ENCODE peak calls at places on chromosomes 3 and 15, in six cellular contexts. J is thoracic aorta, V is heart right ventricle, H is GM23338, U is astrocyte of the cerebellum, Q is fibroblast of mammary gland. I is an unnamed sample.

GRCh38 chr3:54146383-54147239 is 24.3 kb downstream of the CACNA2D3 start:
- DNase-seq in V (peak; percentile 31), U (no peak), J (no peak), Q (no peak), H (peak; percentile 84), I (peak; percentile 13)

GRCh38 chr3:134761213-134761612 is 33.8 kb upstream of the EPHB1 start:
- DNase-seq in H (no peak), Q (no peak), J (no peak), V (no peak), U (no peak), I (no peak)

GRCh38 chr3:38574411-38575278 is 74.8 kb downstream of the SCN5A start:
- DNase-seq in V (no peak), H (no peak), U (no peak), Q (peak; percentile 14), J (no peak), I (no peak)

GRCh38 chr3:126473292-126474168 is 2.2 kb downstream of the ZXDC start:
- DNase-seq in V (no peak), U (no peak), J (no peak), Q (no peak), H (no peak), I (no peak)

GRCh38 chr15:59148160-59148810 is 43.3 kb downstream of the CCNB2 start:
- DNase-seq in H (peak; percentile 28), V (no peak), Q (no peak), U (no peak), J (no peak), I (peak; percentile 79)

GRCh38 chr3:12707425-12707824 is 43.5 kb upstream of the RAF1 start:
- DNase-seq in V (no peak), H (no peak), J (no peak), U (no peak), Q (peak; percentile 71), I (peak; percentile 45)

GRCh38 chr3:179069762-179070390 is 1.7 kb downstream of the ZMAT3 start:
- DNase-seq in J (no peak), V (no peak), Q (peak; percentile 61), H (no peak), U (no peak), I (peak; percentile 68)

GRCh38 chr15:72169921-72170611 is 27.5 kb downstream of the GRAMD2A start:
- DNase-seq in U (no peak), H (no peak), V (no peak), J (no peak), Q (no peak), I (no peak)

GRCh38 chr15:76674883-76675282 is 230.3 kb downstream of the SCAPER start:
- DNase-seq in J (no peak), H (no peak), U (peak; percentile 4), V (no peak), Q (peak; percentile 40), I (peak; percentile 27)

GRCh38 chr3:43190682-43191081 is 84.8 kb upstream of the POMGNT2 start:
- DNase-seq in J (no peak), U (no peak), V (no peak), H (no peak), Q (peak; percentile 63), I (peak; percentile 87)

GRCh38 chr15:22979069-22979698 is 984 bp downstream of the CYFIP1 start:
- DNase-seq in Q (peak; percentile 40), U (no peak), H (peak; percentile 67), J (no peak), V (peak; percentile 47), I (peak; percentile 51)

GRCh38 chr3:4722103-4722502 is 229.0 kb downstream of the ITPR1 start:
- DNase-seq in Q (peak; percentile 85), U (peak; percentile 60), H (peak; percentile 28), J (no peak), V (peak; percentile 37), I (peak; percentile 76)

GRCh38 chr3:111607242-111607641 is 12.1 kb upstream of the ZBED2 start:
- DNase-seq in U (no peak), Q (no peak), H (no peak), V (no peak), J (no peak), I (no peak)

GRCh38 chr15:55741592-55742497 is 1.1 kb downstream of the PRTG start:
- DNase-seq in V (peak; percentile 8), J (no peak), U (no peak), Q (no peak), H (peak; percentile 72), I (no peak)

GRCh38 chr15:27499191-27499590 is 528.2 kb downstream of the GABRG3 start:
- DNase-seq in V (no peak), U (no peak), Q (no peak), J (no peak), H (no peak), I (no peak)

GRCh38 chr15:46751303-46751702 is 966.0 kb upstream of the SEMA6D start:
- DNase-seq in U (no peak), Q (no peak), V (no peak), J (no peak), H (no peak), I (no peak)

GRCh38 chr3:17982211-17982880 is 239.9 kb upstream of the TBC1D5 start:
- DNase-seq in J (no peak), H (no peak), V (no peak), Q (no peak), U (no peak), I (no peak)

GRCh38 chr3:45180051-45180450 is 33.9 kb upstream of the CDCP1 start:
- DNase-seq in V (no peak), J (no peak), H (no peak), U (no peak), Q (peak; percentile 52), I (peak; percentile 77)

GRCh38 chr3:17645074-17645698 is 97.2 kb downstream of the TBC1D5 start:
- DNase-seq in J (no peak), U (peak; percentile 60), V (peak; percentile 46), H (peak; percentile 86), Q (peak; percentile 73), I (peak; percentile 76)

GRCh38 chr3:159859424-159859823 is 129.2 kb upstream of the IL12A start:
- DNase-seq in H (no peak), J (no peak), V (no peak), U (no peak), Q (no peak), I (peak; percentile 61)

GRCh38 chr3:141457624-141458236 is 29.1 kb upstream of the RASA2 start:
- DNase-seq in U (no peak), Q (peak; percentile 35), J (no peak), V (no peak), H (no peak), I (peak; percentile 60)

GRCh38 chr3:174613173-174613572 is 246.0 kb upstream of the NAALADL2 start:
- DNase-seq in J (no peak), V (no peak), H (no peak), U (no peak), Q (no peak), I (no peak)

GRCh38 chr15:101133181-101133460 is 118.7 kb downstream of the CHSY1 start:
- DNase-seq in Q (no peak), V (no peak), U (no peak), H (no peak), J (no peak), I (no peak)

GRCh38 chr3:32347286-32348125 is 44.1 kb upstream of the CMTM7 start:
- DNase-seq in H (peak; percentile 62), Q (no peak), U (no peak), J (no peak), V (peak; percentile 60), I (no peak)

GRCh38 chr3:151660890-151661289 is 72.8 kb upstream of the AADACL2 start:
- DNase-seq in H (no peak), U (no peak), J (no peak), Q (peak; percentile 24), V (no peak), I (peak; percentile 11)

GRCh38 chr3:3559786-3560185 is 239.4 kb upstream of the LRRN1 start:
- DNase-seq in J (no peak), U (no peak), V (no peak), Q (no peak), H (no peak), I (no peak)

GRCh38 chr3:177781686-177782161 is 584.4 kb upstream of the TBL1XR1 start:
- DNase-seq in H (no peak), V (peak; percentile 74), J (no peak), Q (peak; percentile 76), U (no peak), I (peak; percentile 86)

GRCh38 chr3:39501982-39502837 is 34.7 kb downstream of the MOBP start:
- DNase-seq in H (peak; percentile 11), U (no peak), J (no peak), Q (no peak), V (no peak), I (no peak)

GRCh38 chr15:75307778-75308390 is 25.2 kb downstream of the GOLGA6D start:
- DNase-seq in Q (peak; percentile 17), H (peak; percentile 93), J (no peak), U (no peak), V (no peak), I (no peak)
- TF ChIP-seq CTCF in Q (peak; percentile 46), H (peak; percentile 98), J (no peak), U (peak; percentile 48), V (no peak), I (peak; percentile 29)

GRCh38 chr3:156166808-156167207 is 46.4 kb downstream of the KCNAB1 start:
- DNase-seq in Q (no peak), H (no peak), J (no peak), V (no peak), U (no peak), I (no peak)
- H3K4me3 ChIP-seq in Q (no peak overlapping the region), H (no peak overlapping the region), J (no peak overlapping the region), V (no peak overlapping the region), U (no peak overlapping the region), I (no peak overlapping the region)

DNA sequence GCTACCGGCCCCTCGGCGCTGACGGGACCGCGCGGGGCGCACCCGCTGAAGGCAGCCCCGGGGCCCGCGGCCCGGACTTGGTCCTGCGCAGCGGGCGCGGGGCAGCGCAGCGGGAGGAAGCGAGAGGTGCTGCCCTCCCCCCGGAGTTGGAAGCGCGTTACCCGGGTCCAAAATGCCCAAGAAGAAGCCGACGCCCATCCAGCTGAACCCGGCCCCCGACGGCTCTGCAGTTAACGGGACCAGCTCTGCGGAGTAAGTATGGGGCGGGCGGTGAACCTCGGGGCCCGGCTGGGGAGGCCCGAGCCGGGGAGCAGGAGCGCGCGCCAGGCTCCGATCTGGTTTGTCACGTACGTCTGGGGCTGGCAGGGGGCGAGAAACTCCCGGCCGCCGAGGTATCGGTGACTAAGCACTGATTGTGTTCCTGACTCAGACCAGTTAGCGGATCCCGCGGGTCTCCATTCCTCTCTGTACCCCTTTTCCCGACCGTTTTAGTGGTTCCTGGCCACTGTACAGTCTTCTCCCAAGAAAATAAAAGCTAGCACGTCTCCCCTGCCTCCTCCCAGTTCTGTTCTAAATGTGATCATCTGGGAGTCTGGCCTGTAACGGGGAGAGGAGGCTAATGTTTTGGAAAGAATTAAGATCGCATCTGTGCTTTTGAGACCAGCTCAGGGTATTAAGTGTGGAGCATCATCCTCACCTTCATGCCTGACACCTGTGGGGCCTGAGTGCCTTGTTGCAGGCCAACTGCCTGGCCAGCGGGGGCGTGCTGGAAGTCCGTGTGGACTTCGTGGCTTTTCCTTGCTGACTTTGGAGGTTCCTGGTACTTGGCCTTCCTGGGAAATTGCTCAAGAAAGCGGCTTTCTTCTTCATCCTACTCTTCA is 704 bp downstream of the MAP2K1 start:
- DNase-seq in J (peak; percentile 46), V (peak; percentile 57), U (no peak), H (peak; percentile 62), Q (peak; percentile 68), I (peak; percentile 62)
- TF ChIP-seq CTCF in J (peak; percentile 14), V (no peak), U (peak; percentile 58), H (peak; percentile 51), Q (peak; percentile 27), I (peak; percentile 53)

DNA sequence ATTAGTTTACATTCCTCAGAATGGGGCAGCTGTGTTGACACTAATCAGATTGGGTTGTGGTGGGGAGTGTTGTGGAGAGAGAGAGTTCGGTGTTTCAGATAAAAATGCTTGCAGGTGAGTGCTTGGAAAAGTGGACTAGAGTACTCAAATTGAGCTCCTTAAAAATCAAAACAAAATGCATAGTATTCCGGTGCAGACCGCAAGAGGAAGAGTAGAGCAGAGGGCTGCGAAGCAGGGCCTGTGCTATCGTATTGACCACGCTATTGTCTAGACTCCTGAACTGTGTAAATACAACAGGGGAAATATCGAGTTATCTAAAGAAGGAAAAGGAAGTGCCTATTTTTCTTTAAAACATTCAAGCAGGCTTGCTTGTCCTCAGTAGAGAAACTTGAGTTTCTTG is 159.5 kb downstream of the TP63 start:
- DNase-seq in U (no peak), J (no peak), Q (no peak), H (no peak), V (no peak), I (no peak)
- H3K4me3 ChIP-seq in U (no peak overlapping the region), J (no peak overlapping the region), Q (no peak overlapping the region), H (no peak overlapping the region), V (no peak overlapping the region), I (no peak overlapping the region)